ENCODE peak calls at places on chromosomes 6 and 20, in four cellular contexts. One of them, this sample, is unnamed.

GRCh38 chr20:19934792-19935491 is 82.2 kb upstream of the NAA20 start:
- DNase-seq in IMR-90: no peak
- DNase-seq in breast epithelium: peak
- DNase-seq in tibial nerve: peak
- DNase-seq in this sample: peak

GRCh38 chr6:88238065-88238464 is 71.9 kb upstream of the CNR1 start:
- DNase-seq in tibial nerve: no peak
- DNase-seq in IMR-90: no peak
- DNase-seq in breast epithelium: no peak
- DNase-seq in this sample: peak

GRCh38 chr20:39048000-39048696 is 86.0 kb downstream of the DHX35 start:
- DNase-seq in tibial nerve: peak
- DNase-seq in breast epithelium: peak
- DNase-seq in IMR-90: peak
- DNase-seq in this sample: peak

GRCh38 chr20:48875914-48876240 is 45.6 kb upstream of the ARFGEF2 start:
- DNase-seq in tibial nerve: peak
- DNase-seq in IMR-90: no peak
- DNase-seq in breast epithelium: no peak
- DNase-seq in this sample: no peak

GRCh38 chr6:53517021-53517420 is 27.9 kb downstream of the GCLC start:
- DNase-seq in IMR-90: no peak
- DNase-seq in breast epithelium: no peak
- DNase-seq in tibial nerve: no peak
- DNase-seq in this sample: no peak

GRCh38 chr6:168823397-168824020 is 382.5 kb downstream of the SMOC2 start:
- DNase-seq in breast epithelium: no peak
- DNase-seq in tibial nerve: no peak
- DNase-seq in IMR-90: no peak
- DNase-seq in this sample: no peak

GRCh38 chr6:163694988-163695942 is 280.7 kb downstream of the QKI start:
- DNase-seq in IMR-90: no peak
- DNase-seq in tibial nerve: no peak
- DNase-seq in breast epithelium: no peak
- DNase-seq in this sample: no peak

GRCh38 chr20:22675337-22675736 is 91.0 kb upstream of the FOXA2 start:
- DNase-seq in breast epithelium: no peak
- DNase-seq in tibial nerve: no peak
- DNase-seq in IMR-90: no peak
- DNase-seq in this sample: no peak

GRCh38 chr6:137013031-137013430 is 31.7 kb downstream of the IL20RA start:
- DNase-seq in IMR-90: no peak
- DNase-seq in tibial nerve: no peak
- DNase-seq in breast epithelium: no peak
- DNase-seq in this sample: no peak

GRCh38 chr6:10269814-10270472 is 144.9 kb downstream of the TFAP2A start:
- DNase-seq in breast epithelium: no peak
- DNase-seq in tibial nerve: no peak
- DNase-seq in IMR-90: no peak
- DNase-seq in this sample: no peak

GRCh38 chr6:26141378-26141901 is 54.2 kb downstream of the HFE start:
- DNase-seq in IMR-90: no peak
- DNase-seq in tibial nerve: no peak
- DNase-seq in breast epithelium: no peak
- DNase-seq in this sample: peak

GRCh38 chr6:28218312-28219248 is 6.5 kb upstream of the ZSCAN9 start:
- DNase-seq in tibial nerve: peak
- DNase-seq in IMR-90: peak
- DNase-seq in breast epithelium: no peak
- DNase-seq in this sample: peak

GRCh38 chr20:60437418-60437817 is 479.2 kb downstream of the CDH26 start:
- DNase-seq in IMR-90: no peak
- DNase-seq in tibial nerve: no peak
- DNase-seq in breast epithelium: no peak
- DNase-seq in this sample: no peak

GRCh38 chr20:45323731-45324130 is 15.6 kb upstream of the MATN4 start:
- DNase-seq in IMR-90: peak
- DNase-seq in breast epithelium: no peak
- DNase-seq in tibial nerve: no peak
- DNase-seq in this sample: no peak

GRCh38 chr6:44047801-44048200 is 79.5 kb downstream of the MRPL14 start:
- DNase-seq in IMR-90: no peak
- DNase-seq in tibial nerve: no peak
- DNase-seq in breast epithelium: no peak
- DNase-seq in this sample: no peak

GRCh38 chr6:93566285-93566684 is 146.9 kb upstream of the EPHA7 start:
- DNase-seq in IMR-90: no peak
- DNase-seq in breast epithelium: no peak
- DNase-seq in tibial nerve: no peak
- DNase-seq in this sample: no peak

GRCh38 chr6:159691963-159692287 is 1.1 kb downstream of the SOD2 start:
- DNase-seq in breast epithelium: no peak
- DNase-seq in tibial nerve: no peak
- DNase-seq in IMR-90: no peak
- DNase-seq in this sample: peak

GRCh38 chr20:51412991-51413471 is 129.5 kb downstream of the NFATC2 start:
- DNase-seq in IMR-90: no peak
- DNase-seq in breast epithelium: peak
- DNase-seq in tibial nerve: no peak
- DNase-seq in this sample: peak

GRCh38 chr20:48586728-48587127 is 241.1 kb downstream of the PREX1 start:
- DNase-seq in IMR-90: no peak
- DNase-seq in breast epithelium: no peak
- DNase-seq in tibial nerve: no peak
- DNase-seq in this sample: peak

GRCh38 chr6:122808121-122808885 is 19.2 kb downstream of the SMPDL3A start:
- DNase-seq in tibial nerve: no peak
- DNase-seq in IMR-90: no peak
- DNase-seq in breast epithelium: no peak
- DNase-seq in this sample: no peak

GRCh38 chr6:24856954-24857670 is 58.4 kb upstream of the ARMH2 start:
- DNase-seq in breast epithelium: no peak
- DNase-seq in IMR-90: no peak
- DNase-seq in tibial nerve: no peak
- DNase-seq in this sample: peak

GRCh38 chr6:128479991-128480390 is 40.4 kb downstream of the PTPRK start:
- DNase-seq in IMR-90: no peak
- DNase-seq in breast epithelium: no peak
- DNase-seq in tibial nerve: no peak
- DNase-seq in this sample: no peak

GRCh38 chr6:170082531-170083187 is 208.2 kb downstream of the DLL1 start:
- DNase-seq in breast epithelium: no peak
- DNase-seq in tibial nerve: no peak
- DNase-seq in IMR-90: no peak
- DNase-seq in this sample: no peak

GRCh38 chr20:14984768-14985622 is 647.6 kb upstream of the FLRT3 start:
- DNase-seq in breast epithelium: no peak
- DNase-seq in tibial nerve: no peak
- DNase-seq in IMR-90: no peak
- DNase-seq in this sample: no peak

GRCh38 chr6:88449770-88450169 is 283.6 kb upstream of the CNR1 start:
- DNase-seq in IMR-90: no peak
- DNase-seq in tibial nerve: no peak
- DNase-seq in breast epithelium: no peak
- DNase-seq in this sample: no peak

GRCh38 chr6:42177514-42178364 is 4.6 kb downstream of the GUCA1A start:
- DNase-seq in breast epithelium: no peak
- DNase-seq in IMR-90: no peak
- DNase-seq in tibial nerve: no peak
- DNase-seq in this sample: no peak

GRCh38 chr6:169368200-169368599 is 114.6 kb upstream of the THBS2 start:
- DNase-seq in IMR-90: no peak
- DNase-seq in tibial nerve: no peak
- DNase-seq in breast epithelium: no peak
- DNase-seq in this sample: no peak

GRCh38 chr20:10501377-10501776 is 66.3 kb downstream of the SLX4IP start:
- DNase-seq in IMR-90: no peak
- DNase-seq in tibial nerve: no peak
- DNase-seq in breast epithelium: peak
- DNase-seq in this sample: no peak

GRCh38 chr6:119096683-119097310 is 18.3 kb upstream of the FAM184A start:
- DNase-seq in IMR-90: peak
- DNase-seq in tibial nerve: peak
- DNase-seq in breast epithelium: peak
- DNase-seq in this sample: peak

GRCh38 chr20:58405504-58406291 is 16.7 kb downstream of the VAPB start:
- DNase-seq in IMR-90: no peak
- DNase-seq in breast epithelium: no peak
- DNase-seq in tibial nerve: peak
- DNase-seq in this sample: no peak

GRCh38 chr20:663315-664090 is 10.5 kb upstream of the SRXN1 start:
- DNase-seq in tibial nerve: no peak
- DNase-seq in IMR-90: peak
- DNase-seq in breast epithelium: no peak
- DNase-seq in this sample: no peak

GRCh38 chr20:64194269-64194668 is 30.0 kb downstream of the MYT1 start:
- DNase-seq in breast epithelium: no peak
- DNase-seq in tibial nerve: no peak
- DNase-seq in IMR-90: no peak
- DNase-seq in this sample: no peak

GRCh38 chr20:24782221-24782620 is 166.8 kb upstream of the CST7 start:
- DNase-seq in breast epithelium: no peak
- DNase-seq in IMR-90: no peak
- DNase-seq in tibial nerve: no peak
- DNase-seq in this sample: no peak

GRCh38 chr20:48148916-48149672 is 363.8 kb upstream of the SULF2 start:
- DNase-seq in tibial nerve: no peak
- DNase-seq in IMR-90: no peak
- DNase-seq in breast epithelium: no peak
- DNase-seq in this sample: no peak

GRCh38 chr6:35084041-35084491 is 57.1 kb downstream of the TCP11 start:
- DNase-seq in IMR-90: no peak
- DNase-seq in breast epithelium: peak
- DNase-seq in tibial nerve: no peak
- DNase-seq in this sample: no peak

GRCh38 chr20:575230-575629 is 31.6 kb upstream of the CSNK2A1 start:
- DNase-seq in IMR-90: no peak
- DNase-seq in breast epithelium: no peak
- DNase-seq in tibial nerve: no peak
- DNase-seq in this sample: no peak

GRCh38 chr6:150993253-150993652 is 127.8 kb downstream of the MTHFD1L start:
- DNase-seq in breast epithelium: no peak
- DNase-seq in tibial nerve: no peak
- DNase-seq in IMR-90: no peak
- DNase-seq in this sample: no peak

GRCh38 chr20:48406462-48407235 is 421.1 kb downstream of the PREX1 start:
- DNase-seq in breast epithelium: no peak
- DNase-seq in IMR-90: no peak
- DNase-seq in tibial nerve: no peak
- DNase-seq in this sample: no peak

GRCh38 chr20:62066983-62067433 is 1.3 kb upstream of the TAF4 start:
- DNase-seq in tibial nerve: peak
- DNase-seq in IMR-90: no peak
- DNase-seq in breast epithelium: no peak
- DNase-seq in this sample: no peak
- TF ChIP-seq POLR2A in tibial nerve: no peak
- TF ChIP-seq POLR2A in IMR-90: no peak
- TF ChIP-seq POLR2A in breast epithelium: no peak
- TF ChIP-seq POLR2A in this sample: no peak

GRCh38 chr6:3235486-3235885 is 8.0 kb upstream of the TUBB2B start:
- DNase-seq in breast epithelium: no peak
- DNase-seq in tibial nerve: no peak
- DNase-seq in IMR-90: no peak
- DNase-seq in this sample: no peak
- H3K27ac ChIP-seq in breast epithelium: no peak
- H3K27ac ChIP-seq in tibial nerve: no peak
- H3K27ac ChIP-seq in IMR-90: no peak
- H3K27ac ChIP-seq in this sample: no peak

GRCh38 chr6:138234363-138234762 is 16.1 kb upstream of the PBOV1 start:
- DNase-seq in tibial nerve: no peak
- DNase-seq in breast epithelium: no peak
- DNase-seq in IMR-90: no peak
- DNase-seq in this sample: no peak

GRCh38 chr6:138230759-138231398 is 12.6 kb upstream of the PBOV1 start:
- DNase-seq in IMR-90: no peak
- DNase-seq in tibial nerve: no peak
- DNase-seq in breast epithelium: no peak
- DNase-seq in this sample: no peak

GRCh38 chr6:138229072-138229471 is 10.8 kb upstream of the PBOV1 start:
- DNase-seq in tibial nerve: no peak
- DNase-seq in breast epithelium: no peak
- DNase-seq in IMR-90: no peak
- DNase-seq in this sample: no peak

GRCh38 chr6:138229663-138230194 is 11.4 kb upstream of the PBOV1 start:
- DNase-seq in breast epithelium: no peak
- DNase-seq in IMR-90: no peak
- DNase-seq in tibial nerve: no peak
- DNase-seq in this sample: no peak

DNA sequence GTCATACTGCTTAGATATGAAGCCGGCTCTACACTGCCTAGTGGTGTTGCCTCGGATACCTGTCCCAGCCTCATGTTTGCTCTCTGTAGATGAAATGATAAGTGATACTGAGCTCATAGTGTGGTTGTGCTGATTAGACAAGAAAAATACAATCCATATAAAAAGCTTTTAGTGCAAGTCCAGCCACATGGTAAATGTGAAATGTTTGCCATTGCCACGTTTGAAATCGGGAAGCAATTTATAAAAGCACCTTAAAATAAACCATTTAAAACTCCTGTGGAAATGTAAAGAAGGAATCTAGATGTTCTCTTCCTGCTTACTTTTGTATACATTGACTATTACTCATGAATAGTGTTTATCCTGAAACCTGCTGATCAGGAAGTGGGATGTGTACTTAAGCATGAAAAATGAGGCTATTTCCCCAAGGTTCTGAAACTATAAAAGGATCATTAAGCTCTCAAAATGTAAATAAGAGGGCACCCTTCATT is 13.2 kb upstream of the PBOV1 start:
- DNase-seq in IMR-90: no peak
- DNase-seq in breast epithelium: no peak
- DNase-seq in tibial nerve: no peak
- DNase-seq in this sample: no peak
- TF ChIP-seq POLR2A in IMR-90: no peak
- TF ChIP-seq POLR2A in breast epithelium: no peak
- TF ChIP-seq POLR2A in tibial nerve: no peak
- TF ChIP-seq POLR2A in this sample: no peak

GRCh38 chr6:15980801-15981200 is 148.1 kb upstream of the MYLIP start:
- DNase-seq in tibial nerve: no peak
- DNase-seq in breast epithelium: no peak
- DNase-seq in IMR-90: no peak
- DNase-seq in this sample: no peak
- H3K27ac ChIP-seq in tibial nerve: no peak
- H3K27ac ChIP-seq in breast epithelium: no peak
- H3K27ac ChIP-seq in IMR-90: no peak
- H3K27ac ChIP-seq in this sample: no peak